ENCODE peak calls at places on chromosomes 7 and 10, in six cellular contexts. F is neuronal stem cell, S is IMR-90, Z is H9, H is H1, J is mesendoderm. P is an unnamed sample.

GRCh38 chr7:126803060-126803665 is 449.6 kb downstream of the GRM8 start:
- DNase-seq in H (peak), F (peak), S (peak), J (peak), Z (peak), P (peak)

GRCh38 chr7:110090113-110090820 is 1000.7 kb upstream of the LRRN3 start:
- DNase-seq in J (peak), Z (no peak), H (no peak), F (no peak), S (peak), P (peak)

GRCh38 chr7:90853205-90853604 is 257.1 kb downstream of the CDK14 start:
- DNase-seq in J (no peak), Z (no peak), S (no peak), H (no peak), F (no peak), P (no peak)

GRCh38 chr10:45649296-45649695 is 23.3 kb downstream of the ZFAND4 start:
- DNase-seq in F (no peak), J (no peak), S (no peak), H (no peak), Z (no peak), P (no peak)

GRCh38 chr10:104472957-104473745 is 119.5 kb downstream of the CFAP58 start:
- DNase-seq in S (peak), Z (no peak), H (no peak), F (no peak), J (peak), P (peak)

GRCh38 chr7:18498327-18498726 is 2.8 kb downstream of the HDAC9 start:
- DNase-seq in F (no peak), J (no peak), H (no peak), S (no peak), Z (no peak), P (no peak)

GRCh38 chr7:101121996-101122932 is 4.6 kb upstream of the SERPINE1 start:
- DNase-seq in F (no peak), Z (peak), S (peak), H (no peak), J (peak), P (peak)

GRCh38 chr7:68381731-68382130 is 1216.5 kb upstream of the AUTS2 start:
- DNase-seq in S (no peak), J (no peak), F (no peak), H (no peak), Z (no peak), P (no peak)

GRCh38 chr7:132029369-132030160 is 473.1 kb upstream of the PODXL start:
- DNase-seq in J (no peak), S (no peak), H (no peak), F (no peak), Z (no peak), P (no peak)

GRCh38 chr7:70498232-70498631 is 633.7 kb upstream of the GALNT17 start:
- DNase-seq in F (no peak), Z (no peak), H (no peak), S (no peak), J (no peak), P (no peak)

GRCh38 chr7:22417841-22418240 is 60.9 kb upstream of the RAPGEF5 start:
- DNase-seq in S (no peak), H (no peak), Z (no peak), F (no peak), J (no peak), P (no peak)

GRCh38 chr10:15485684-15486316 is 114.7 kb upstream of the FAM171A1 start:
- DNase-seq in F (no peak), S (no peak), H (no peak), J (no peak), Z (no peak), P (no peak)

GRCh38 chr7:138126928-138127327 is 50.7 kb downstream of the AKR1D1 start:
- DNase-seq in Z (no peak), F (no peak), J (no peak), H (no peak), S (no peak), P (no peak)

GRCh38 chr7:31883761-31884164 is 186.4 kb downstream of the PDE1C start:
- DNase-seq in S (peak), J (no peak), H (no peak), Z (no peak), F (no peak), P (no peak)

GRCh38 chr10:76675561-76675950 is 962.1 kb downstream of the KCNMA1 start:
- DNase-seq in S (no peak), H (no peak), Z (no peak), F (no peak), J (no peak), P (no peak)

GRCh38 chr10:43197834-43198681 is 59.8 kb downstream of the CSGALNACT2 start:
- DNase-seq in J (peak), H (peak), S (no peak), Z (peak), F (no peak), P (no peak)

GRCh38 chr7:69049341-69049740 is 548.9 kb upstream of the AUTS2 start:
- DNase-seq in H (peak), S (no peak), F (no peak), Z (no peak), J (no peak), P (no peak)

GRCh38 chr7:153190452-153190851 is 430.9 kb downstream of the ACTR3B start:
- DNase-seq in S (no peak), Z (peak), H (peak), F (peak), J (peak), P (peak)

GRCh38 chr10:26488344-26488743 is 50.2 kb downstream of the APBB1IP start:
- DNase-seq in J (no peak), H (no peak), F (no peak), S (no peak), Z (no peak), P (peak)

GRCh38 chr7:159063046-159063840 is 81.4 kb downstream of the VIPR2 start:
- DNase-seq in J (no peak), H (no peak), S (no peak), F (no peak), Z (no peak), P (no peak)

GRCh38 chr7:90841759-90842429 is 245.8 kb downstream of the CDK14 start:
- DNase-seq in J (no peak), H (no peak), Z (no peak), F (no peak), S (no peak), P (no peak)

GRCh38 chr7:81725003-81725402 is 44.8 kb downstream of the HGF start:
- DNase-seq in H (no peak), Z (no peak), F (no peak), J (peak), S (peak), P (no peak)

GRCh38 chr7:40310213-40310612 is 175.4 kb downstream of the SUGCT start:
- DNase-seq in H (no peak), Z (no peak), S (peak), F (no peak), J (no peak), P (no peak)

GRCh38 chr7:158576050-158576762 is 11.4 kb downstream of the PTPRN2 start:
- DNase-seq in J (no peak), S (no peak), H (no peak), Z (no peak), F (no peak), P (peak)

GRCh38 chr10:24262929-24263653 is 54.2 kb downstream of the KIAA1217 start:
- DNase-seq in S (no peak), Z (no peak), F (no peak), H (no peak), J (peak), P (peak)

GRCh38 chr10:89992575-89992974 is 291.2 kb downstream of the KIF20B start:
- DNase-seq in F (no peak), J (no peak), Z (no peak), H (no peak), S (no peak), P (no peak)

GRCh38 chr7:31648288-31648687 is 38.7 kb upstream of the PPP1R17 start:
- DNase-seq in S (peak), J (peak), H (no peak), F (no peak), Z (no peak), P (no peak)

GRCh38 chr7:30029696-30030095 is 1.5 kb downstream of the PLEKHA8 start:
- DNase-seq in H (no peak), Z (no peak), J (no peak), S (no peak), F (no peak), P (no peak)

GRCh38 chr10:132577350-132578005 is 39.9 kb downstream of the INPP5A start:
- DNase-seq in J (no peak), H (no peak), F (no peak), S (no peak), Z (no peak), P (peak)

GRCh38 chr7:24757799-24758275 is 573 bp upstream of the GSDME start:
- DNase-seq in H (no peak), S (peak), J (peak), F (no peak), Z (no peak), P (peak)

GRCh38 chr7:127705461-127705959 is 53.5 kb downstream of the SND1 start:
- DNase-seq in H (no peak), S (peak), J (no peak), F (no peak), Z (no peak), P (peak)

GRCh38 chr7:47763063-47763974 is 181.4 kb upstream of the TNS3 start:
- DNase-seq in H (no peak), J (no peak), Z (no peak), F (peak), S (peak), P (no peak)

GRCh38 chr7:1285556-1286301 is 53.1 kb downstream of the UNCX start:
- DNase-seq in J (no peak), S (no peak), F (no peak), H (no peak), Z (no peak), P (no peak)

GRCh38 chr7:2477447-2478386 is 1.5 kb upstream of the GRIFIN start:
- DNase-seq in J (peak), H (peak), F (no peak), S (peak), Z (peak), P (no peak)

GRCh38 chr10:88113232-88113631 is 249.8 kb downstream of the PTEN start:
- DNase-seq in S (no peak), J (no peak), Z (no peak), H (no peak), F (no peak), P (no peak)

GRCh38 chr10:3584926-3585784 is 199.9 kb downstream of the KLF6 start:
- DNase-seq in J (no peak), F (no peak), H (no peak), Z (no peak), S (no peak), P (peak)

GRCh38 chr7:44095781-44096180 is 8.4 kb upstream of the AEBP1 start:
- DNase-seq in S (no peak), H (no peak), F (no peak), J (no peak), Z (no peak), P (no peak)
- H3K9ac ChIP-seq in S (no peak), H (no peak), F (no peak), J (no peak), Z (no peak), P (no peak)

DNA sequence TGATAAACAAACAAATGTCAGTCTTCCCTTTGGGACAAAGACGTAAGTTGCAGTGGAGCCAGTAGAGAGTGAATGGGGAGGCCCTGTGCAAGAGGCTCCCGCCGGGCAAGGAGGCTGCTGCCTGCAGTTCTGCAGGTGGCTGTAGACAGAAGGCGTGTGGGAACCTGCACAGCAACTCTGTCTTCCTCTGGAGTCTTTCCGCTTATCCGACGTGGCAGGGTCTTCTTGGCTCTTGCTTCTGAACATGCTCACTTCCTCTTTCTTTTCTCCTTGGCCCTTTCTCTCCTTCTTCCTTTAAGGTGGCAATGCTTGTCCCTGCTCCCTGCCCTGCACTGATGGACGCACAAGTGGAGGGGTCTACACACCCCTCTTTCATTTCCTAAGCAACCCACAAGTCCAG is 122.5 kb downstream of the HIPK2 start:
- DNase-seq in F (no peak), Z (no peak), J (no peak), S (no peak), H (no peak), P (no peak)
- H2BK5ac ChIP-seq in F (no peak), Z (no peak), J (no peak), S (no peak), H (no peak), P (no peak)

DNA sequence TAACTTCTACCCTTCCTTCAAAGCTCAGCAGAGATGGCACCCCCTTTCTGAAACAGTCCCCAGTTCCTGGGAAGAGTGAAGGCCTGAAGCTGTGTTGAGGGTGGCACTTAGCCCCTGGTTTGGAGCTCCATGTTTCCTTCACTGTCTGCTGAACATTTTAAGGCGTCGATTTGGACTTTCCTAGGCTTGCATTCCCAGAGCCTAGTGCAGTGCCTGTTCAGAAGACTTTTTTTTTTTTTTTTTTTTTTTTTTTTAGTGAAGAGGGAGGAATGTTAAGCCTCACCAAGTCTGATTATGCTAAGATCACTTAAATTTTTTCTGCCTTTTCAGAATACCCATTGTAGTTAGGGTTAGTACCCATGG is 97.0 kb downstream of the PFKFB3 start:
- DNase-seq in H (no peak), Z (no peak), S (no peak), J (no peak), F (no peak), P (no peak)
- H3K9ac ChIP-seq in H (no peak), Z (no peak), S (no peak), J (no peak), F (no peak), P (no peak)

GRCh38 chr7:130372402-130372801 is 7.9 kb upstream of the CPA1 start:
- DNase-seq in S (no peak), F (no peak), J (no peak), Z (no peak), H (no peak), P (no peak)
- H2BK5ac ChIP-seq in S (peak), F (peak), J (no peak), Z (no peak), H (no peak), P (peak)

P was measured in trophoblast cell.